ENCODE peak calls at places on chromosome 22, in five cellular contexts. P is lower leg skin; U is activated CD8-positive, alpha-beta T cell treated with anti-CD3 and anti-CD28 coated beads for 36 hours; R is AG09319; Y is heart left ventricle. W is an unnamed sample.

GRCh38 chr22:49494555-49494954 is 333.1 kb downstream of the BRD1 start:
- DNase-seq in U (no peak), P (no peak), R (no peak), Y (no peak), W (no peak)

GRCh38 chr22:44937216-44937615 is 72.6 kb downstream of the PHF21B start:
- DNase-seq in Y (no peak), U (no peak), P (no peak), R (no peak), W (no peak)

GRCh38 chr22:36311386-36312085 is 58.6 kb downstream of the APOL1 start:
- DNase-seq in U (no peak), R (no peak), P (no peak), Y (no peak), W (no peak)

GRCh38 chr22:50338860-50339462 is 4.2 kb upstream of the PPP6R2 start:
- DNase-seq in U (no peak), P (no peak), Y (no peak), R (no peak), W (no peak)

GRCh38 chr22:35399114-35399677 is 744 bp upstream of the MCM5 start:
- DNase-seq in U (peak), P (no peak), R (no peak), Y (no peak), W (no peak)

GRCh38 chr22:33678523-33678922 is 241.8 kb downstream of the LARGE1 start:
- DNase-seq in P (no peak), R (no peak), U (no peak), Y (no peak), W (no peak)

GRCh38 chr22:47038206-47038835 is 275.9 kb downstream of the TBC1D22A start:
- DNase-seq in U (no peak), Y (no peak), R (no peak), P (no peak), W (no peak)

GRCh38 chr22:47918936-47919505 is 1156.6 kb downstream of the TBC1D22A start:
- DNase-seq in P (no peak), R (no peak), Y (no peak), U (no peak), W (no peak)

GRCh38 chr22:35733036-35733435 is 15.4 kb downstream of the APOL5 start:
- DNase-seq in U (no peak), Y (no peak), R (no peak), P (no peak), W (no peak)

GRCh38 chr22:50115693-50116092 is 25.9 kb downstream of the MOV10L1 start:
- DNase-seq in P (no peak), R (no peak), Y (no peak), U (no peak), W (no peak)

DNA sequence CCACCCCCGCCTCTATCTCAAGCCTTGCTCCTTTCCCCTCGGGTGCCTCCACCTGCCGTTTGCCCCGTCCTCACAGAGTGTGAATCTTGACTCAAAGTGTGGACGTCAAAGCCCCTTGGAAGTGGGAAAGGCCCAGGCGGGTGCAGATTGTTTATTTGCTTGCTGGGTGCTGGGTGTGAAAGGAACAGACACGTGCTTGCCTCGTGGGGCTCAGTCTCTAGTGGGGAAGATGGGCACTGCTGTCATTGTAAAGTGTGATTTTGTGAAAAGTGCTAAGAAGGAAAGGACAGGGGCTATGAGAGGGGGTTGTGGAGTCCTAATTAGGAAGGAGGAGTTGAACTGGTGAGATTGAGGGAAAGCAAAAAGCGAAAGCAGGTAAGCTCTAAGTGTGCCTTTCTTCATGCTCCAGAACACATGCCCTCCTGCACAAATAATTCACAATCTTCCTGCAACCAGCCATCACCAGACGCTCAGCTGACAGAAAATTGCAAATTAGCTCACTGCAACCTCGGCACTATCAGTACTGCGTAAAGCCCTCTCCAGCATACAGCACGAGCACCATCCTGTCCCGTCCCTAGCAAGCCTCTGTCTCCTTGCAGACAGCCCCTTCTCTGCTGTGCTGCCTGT is 9.7 kb upstream of the GCAT start:
- DNase-seq in U (no peak), P (no peak), Y (no peak), R (no peak), W (no peak)
- TF ChIP-seq CTCF in U (no peak), P (no peak), Y (no peak), R (no peak), W (no peak)

DNA sequence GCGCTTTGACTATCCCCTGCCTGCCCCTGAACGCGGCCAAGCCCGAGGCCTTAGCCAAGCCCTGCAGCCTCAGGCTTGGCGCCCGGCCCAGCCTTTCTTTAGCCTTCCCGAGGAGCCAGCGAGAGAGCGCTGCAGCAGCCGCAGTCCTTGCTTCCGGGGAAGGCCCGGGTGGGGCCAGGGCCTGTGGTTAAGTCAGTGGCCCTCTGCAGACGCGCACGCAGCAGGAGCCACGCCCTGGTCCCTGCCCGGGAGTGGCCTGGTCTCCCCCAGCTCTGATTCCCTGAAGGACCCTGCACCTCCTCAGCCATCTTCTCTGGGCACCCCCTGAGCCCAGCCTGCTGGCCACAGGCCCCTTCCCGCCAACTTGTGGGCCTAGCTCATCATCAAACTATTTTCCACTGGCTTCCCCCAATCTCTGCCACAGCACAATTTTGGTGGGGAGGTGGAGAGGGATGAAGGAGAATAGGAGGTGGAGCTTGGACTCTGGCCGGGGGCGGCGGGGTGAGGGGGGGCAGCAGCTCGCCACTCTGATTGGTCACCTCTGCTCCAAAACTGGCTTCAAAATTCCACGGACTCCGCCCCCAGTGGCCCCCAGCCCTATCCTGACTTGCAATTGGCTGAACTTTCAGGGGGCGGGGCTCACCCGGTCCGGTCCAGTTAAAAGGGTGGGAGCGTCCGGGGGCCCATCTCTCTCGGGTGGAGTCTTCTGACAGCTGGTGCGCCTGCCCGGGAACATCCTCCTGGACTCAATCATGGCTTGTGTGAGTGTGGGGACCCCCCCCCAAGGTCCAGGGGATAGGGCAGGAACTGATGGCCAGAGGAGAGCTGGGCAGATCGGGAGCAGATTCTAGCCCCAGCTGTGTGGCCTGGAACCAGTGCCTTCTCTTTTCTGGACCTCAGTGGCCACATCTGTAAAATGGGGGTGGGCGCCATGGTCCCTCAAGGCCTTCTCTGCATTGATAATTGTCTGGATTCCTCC is at the start of gene LGALS1:
- DNase-seq in Y (peak), R (peak), P (peak), U (peak), W (peak)
- TF ChIP-seq CTCF in Y (peak), R (peak), P (no peak), U (no peak), W (no peak)

DNA sequence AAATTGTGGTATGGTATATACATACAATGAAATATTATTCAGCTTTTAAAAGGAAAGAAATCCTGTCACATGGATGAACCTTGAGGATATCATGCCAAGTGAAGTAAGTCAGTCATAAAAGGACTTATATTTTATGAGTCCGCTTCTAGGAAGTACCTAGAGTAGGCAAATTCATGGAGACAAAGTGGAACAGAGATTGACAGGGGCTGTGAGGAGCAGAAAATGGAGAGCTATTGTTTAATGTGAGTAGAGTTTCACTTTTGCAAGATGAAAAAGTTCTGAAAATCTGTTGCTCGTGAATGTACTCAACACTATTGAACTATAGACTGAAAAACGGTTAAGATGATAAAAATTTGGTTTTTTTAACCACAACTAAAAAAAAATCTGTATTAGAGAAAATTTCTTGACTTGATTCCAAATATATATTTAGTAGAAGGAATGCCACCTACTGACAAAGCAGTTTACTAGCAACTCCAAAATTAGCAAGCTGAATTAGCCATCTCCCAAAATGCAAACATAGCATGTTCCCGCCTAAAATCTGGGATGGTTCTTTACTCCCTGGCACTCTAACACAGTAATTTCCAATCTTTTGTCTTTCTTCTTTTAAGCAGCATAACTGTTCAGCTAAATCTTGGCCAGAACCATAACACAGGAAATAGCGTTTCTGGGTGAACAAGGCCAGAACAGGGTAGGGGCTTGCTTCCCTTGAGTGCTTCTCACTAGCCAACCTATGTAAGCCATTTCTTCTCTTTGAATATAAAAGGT is 1.5 kb downstream of the UFD1 start:
- DNase-seq in P (no peak), R (no peak), U (no peak), Y (no peak), W (no peak)
- TF ChIP-seq CTCF in P (no peak), R (peak), U (peak), Y (peak), W (peak)

GRCh38 chr22:37472418-37473006 is 13.7 kb downstream of the MFNG start:
- DNase-seq in Y (no peak), R (no peak), P (no peak), U (peak), W (peak)
- TF ChIP-seq CTCF in Y (peak), R (peak), P (no peak), U (peak), W (peak)

DNA sequence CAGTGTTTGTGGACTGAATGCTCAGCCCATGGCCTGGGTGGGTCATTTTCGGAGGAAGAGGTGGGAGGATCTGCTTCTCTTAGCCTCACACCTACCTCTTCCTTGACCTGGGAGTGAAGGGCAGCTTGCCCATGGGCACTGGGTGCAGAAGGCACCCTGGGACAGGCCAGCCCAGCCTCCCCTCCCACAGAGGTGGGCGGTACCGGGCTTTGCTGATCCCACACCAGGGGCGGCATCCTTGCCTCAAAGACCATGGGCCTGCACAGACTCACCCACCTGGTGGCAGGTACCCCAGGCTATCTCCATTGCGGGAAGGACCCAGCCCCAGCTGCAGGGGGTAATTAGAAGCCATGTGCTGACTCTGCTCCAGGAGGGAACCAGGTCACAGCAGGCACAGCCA is 1.5 kb upstream of the PNPLA5 start:
- DNase-seq in U (no peak), Y (no peak), P (no peak), R (no peak), W (no peak)
- TF ChIP-seq CTCF in U (no peak), Y (no peak), P (no peak), R (no peak), W (no peak)

GRCh38 chr22:41848468-41848867 is 15.6 kb downstream of the SREBF2 start:
- DNase-seq in R (no peak), Y (peak), P (peak), U (no peak), W (no peak)
- TF ChIP-seq CTCF in R (no peak), Y (no peak), P (no peak), U (no peak), W (no peak)

DNA sequence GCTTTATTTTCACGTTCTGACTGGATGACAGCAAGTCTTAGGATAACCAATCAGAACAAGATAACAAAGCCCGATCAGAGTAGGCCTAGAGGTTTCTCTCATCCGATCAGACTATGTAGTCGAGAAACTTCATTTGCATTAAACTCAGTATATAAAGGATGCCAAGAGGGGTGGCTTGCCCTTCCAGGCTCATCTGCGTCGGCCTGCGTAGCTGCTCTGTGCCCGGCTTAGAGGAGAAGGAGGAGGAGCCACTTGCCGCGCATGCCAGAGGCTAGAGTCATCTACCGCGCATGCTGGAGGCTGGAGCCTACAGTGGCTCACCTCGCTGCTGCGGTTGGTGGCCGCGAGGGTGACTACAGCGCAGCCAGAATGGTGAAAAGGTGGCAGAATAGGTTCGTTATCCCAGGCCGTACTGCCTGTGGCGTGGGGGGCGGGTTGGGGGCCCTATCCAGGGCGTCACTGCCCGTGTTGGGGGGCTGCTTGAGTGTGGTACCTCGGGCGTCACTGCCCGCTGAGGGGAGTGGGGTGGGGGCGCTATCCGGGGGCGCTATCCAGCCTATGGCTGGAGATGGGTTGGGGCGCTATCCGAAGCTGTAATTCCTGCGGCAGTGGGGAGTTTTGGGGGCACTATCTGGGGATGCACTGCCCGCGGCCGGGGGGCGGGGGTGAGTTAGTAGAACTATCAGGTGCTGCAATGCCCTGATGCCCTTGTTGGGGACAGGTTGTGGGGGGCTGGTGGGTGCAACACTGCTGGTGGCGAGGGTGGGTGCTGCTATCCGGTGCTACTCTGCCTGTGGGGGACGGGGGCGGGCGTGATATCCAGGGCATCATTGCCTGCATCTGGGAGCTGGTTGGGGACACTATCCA is at the start of gene RFPL2:
- DNase-seq in R (no peak), P (no peak), U (peak), Y (peak), W (peak)
- TF ChIP-seq CTCF in R (no peak), P (no peak), U (no peak), Y (no peak), W (no peak)

DNA sequence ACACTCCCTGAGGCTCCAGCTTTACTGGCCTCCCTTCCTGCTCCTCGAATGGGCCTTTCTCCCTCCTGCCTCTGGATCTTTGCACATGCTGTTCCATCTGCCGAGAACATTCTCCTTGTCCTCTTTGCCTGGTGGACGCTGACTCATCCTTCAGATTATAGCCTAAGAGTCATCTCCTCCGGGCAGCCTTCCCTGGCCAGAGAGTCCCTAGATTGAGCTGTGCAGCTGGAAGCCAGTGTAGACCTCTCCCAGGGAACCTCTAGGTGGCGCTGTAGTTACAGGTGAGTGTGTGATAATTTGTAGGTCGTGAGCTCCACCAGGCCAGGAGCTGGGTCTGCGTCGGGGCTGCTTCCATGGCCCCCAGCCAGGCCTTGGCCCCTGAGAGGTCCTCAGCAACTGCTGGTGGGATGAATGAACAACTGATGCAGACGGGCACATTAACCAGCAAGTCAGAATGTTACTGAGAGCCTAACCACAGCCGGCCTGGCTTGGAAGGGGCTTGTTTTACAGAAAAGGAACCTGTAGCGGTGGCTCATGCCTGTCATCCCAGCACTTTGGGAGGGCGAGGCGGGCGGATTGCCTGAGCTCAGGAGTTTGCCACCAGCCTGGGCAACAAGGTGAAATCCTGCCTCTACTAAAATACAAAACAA is 8.7 kb downstream of the PNPLA5 start:
- DNase-seq in U (peak), P (no peak), Y (no peak), R (peak), W (peak)
- TF ChIP-seq CTCF in U (peak), P (no peak), Y (peak), R (peak), W (peak)